ENCODE peak calls at places on chromosomes 11 and 22, in nine cellular contexts. T, M, C, U, N, P, H, Z and L are unnamed samples.

GRCh38 chr11:133961890-133962289 is 5.1 kb upstream of the IGSF9B start:
- DNase-seq in H (no peak), U (no peak), M (no peak), T (peak), P (no peak), N (no peak), Z (no peak), C (no peak), L (no peak)

GRCh38 chr22:37222440-37222971 is 10.2 kb upstream of the SSTR3 start:
- DNase-seq in T (no peak), N (no peak), U (no peak), M (no peak), P (no peak), Z (peak), H (no peak), C (no peak), L (no peak)

GRCh38 chr11:102280237-102280833 is 36.9 kb upstream of the BIRC3 start:
- DNase-seq in M (peak), N (no peak), T (no peak), P (no peak), U (no peak), Z (no peak), C (no peak), H (no peak), L (no peak)

GRCh38 chr11:10764412-10764811 is 13.4 kb downstream of the CTR9 start:
- DNase-seq in N (no peak), M (no peak), T (no peak), H (no peak), C (no peak), P (no peak), U (no peak), Z (no peak), L (no peak)

GRCh38 chr11:18578975-18579598 is 9.4 kb downstream of the UEVLD start:
- DNase-seq in Z (no peak), U (no peak), N (no peak), C (no peak), M (peak), P (no peak), T (peak), H (no peak), L (no peak)

GRCh38 chr11:29914203-29914930 is 102.5 kb downstream of the KCNA4 start:
- DNase-seq in T (no peak), N (no peak), H (no peak), U (peak), M (no peak), C (no peak), P (peak), Z (no peak), L (no peak)

GRCh38 chr11:97019754-97020153 is 629.9 kb downstream of the JRKL start:
- DNase-seq in P (peak), T (no peak), M (no peak), H (no peak), N (no peak), U (no peak), Z (no peak), C (no peak), L (no peak)

GRCh38 chr11:84720706-84721402 is 906.3 kb downstream of the DLG2 start:
- DNase-seq in N (no peak), M (peak), Z (no peak), T (no peak), U (peak), P (no peak), H (no peak), C (peak), L (peak)

GRCh38 chr11:69662021-69662698 is 13.0 kb downstream of the LTO1 start:
- DNase-seq in C (no peak), P (no peak), M (no peak), H (no peak), N (no peak), T (no peak), Z (no peak), U (peak), L (no peak)

GRCh38 chr11:726278-726915 is 20.4 kb downstream of the EPS8L2 start:
- DNase-seq in P (peak), H (peak), C (peak), T (no peak), U (peak), Z (peak), N (no peak), M (peak), L (peak)

GRCh38 chr11:131675489-131675888 is 305.1 kb downstream of the NTM start:
- DNase-seq in T (no peak), U (peak), P (no peak), C (no peak), M (no peak), H (no peak), N (peak), Z (no peak), L (no peak)

DNA sequence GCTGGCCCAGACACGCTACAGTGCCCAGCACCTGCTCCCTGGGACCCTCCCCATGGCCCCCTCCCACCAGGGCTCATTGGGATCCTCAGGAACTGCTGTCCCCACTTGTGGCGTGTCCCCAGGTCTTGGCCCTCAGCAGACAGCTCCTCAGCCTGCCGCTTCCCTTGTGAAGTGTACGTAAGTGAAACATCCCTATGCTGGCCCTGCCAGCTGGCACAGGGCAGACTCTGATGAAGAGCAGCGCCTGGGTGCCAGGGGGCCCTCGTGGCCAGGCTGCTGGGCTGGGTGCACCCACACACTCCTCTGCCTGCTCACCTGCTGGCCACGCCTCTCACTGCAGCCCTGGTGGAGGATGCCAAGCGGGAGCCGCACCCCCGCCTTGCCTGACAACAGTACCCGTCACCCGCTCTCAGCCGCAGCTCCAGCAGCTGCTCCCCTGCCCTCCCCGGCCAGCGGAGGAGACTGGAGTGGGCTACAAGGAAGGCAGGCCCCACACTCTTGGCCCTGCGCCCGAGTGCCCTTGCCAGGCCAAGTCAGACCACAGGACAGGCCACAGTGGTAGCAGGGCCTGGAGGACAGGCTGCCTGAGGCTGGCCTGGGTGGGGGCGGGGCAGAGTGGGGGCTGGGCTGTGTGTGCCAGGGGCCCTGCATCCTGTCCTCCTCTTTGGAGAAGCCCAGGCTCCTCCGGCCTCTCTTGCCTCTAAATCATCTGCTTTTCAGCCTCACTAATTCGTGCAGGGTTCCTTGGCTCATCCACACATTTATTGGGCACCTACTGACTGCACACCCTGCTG is 39.5 kb downstream of the IGF2 start:
- DNase-seq in U (peak), P (peak), M (peak), Z (no peak), C (peak), T (peak), N (no peak), H (no peak), L (peak)
- TF ChIP-seq CTCF in U (no peak), P (peak), M (no peak), Z (no peak), C (peak), T (no peak), N (no peak), H (peak), L (no peak)

DNA sequence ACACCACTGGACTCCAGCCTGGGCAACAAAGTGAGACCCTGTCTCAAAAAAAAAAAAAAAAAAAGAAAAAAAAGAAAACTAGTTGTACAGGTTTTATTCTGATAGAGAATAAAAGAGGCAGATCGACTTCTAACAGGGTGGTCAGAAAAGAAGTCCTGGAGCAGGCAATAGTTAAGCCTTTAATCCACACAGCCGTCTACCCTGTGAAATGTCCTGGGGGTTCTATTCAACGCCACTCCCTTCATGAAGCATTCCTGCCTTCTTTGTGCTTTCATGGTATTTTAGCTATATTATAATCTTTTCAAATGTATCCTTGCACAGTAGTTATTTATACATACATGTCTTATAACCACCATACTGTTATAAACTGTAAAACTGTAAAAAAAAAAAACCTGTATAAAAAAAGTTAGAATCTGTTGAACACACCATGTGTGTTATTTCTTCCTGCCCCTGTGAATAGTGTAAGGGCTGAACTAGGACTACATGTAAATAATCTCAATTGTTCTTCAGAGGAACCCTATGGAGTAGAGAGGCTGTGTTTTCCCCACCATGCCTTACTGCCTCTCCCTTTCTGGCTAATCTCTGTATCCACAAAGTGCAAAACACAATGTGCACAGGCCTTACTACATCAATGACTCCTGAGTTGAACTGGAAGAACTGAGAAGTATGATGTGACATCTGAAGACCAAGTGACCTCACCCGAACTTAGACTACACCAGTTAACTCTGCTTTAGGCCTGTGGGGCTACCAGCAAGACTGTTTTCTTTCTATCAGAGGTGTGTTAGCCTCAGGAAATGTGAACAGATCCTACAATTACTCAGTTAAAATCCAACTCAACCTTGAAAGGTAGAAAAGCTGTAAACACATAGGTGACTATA is 25.3 kb downstream of the PRCP start:
- DNase-seq in C (no peak), T (no peak), P (no peak), N (no peak), H (no peak), Z (no peak), U (no peak), M (no peak), L (no peak)
- H3K27ac ChIP-seq in C (no peak), T (no peak), P (no peak), N (no peak), H (no peak), Z (no peak), U (no peak), M (no peak), L (no peak)

DNA sequence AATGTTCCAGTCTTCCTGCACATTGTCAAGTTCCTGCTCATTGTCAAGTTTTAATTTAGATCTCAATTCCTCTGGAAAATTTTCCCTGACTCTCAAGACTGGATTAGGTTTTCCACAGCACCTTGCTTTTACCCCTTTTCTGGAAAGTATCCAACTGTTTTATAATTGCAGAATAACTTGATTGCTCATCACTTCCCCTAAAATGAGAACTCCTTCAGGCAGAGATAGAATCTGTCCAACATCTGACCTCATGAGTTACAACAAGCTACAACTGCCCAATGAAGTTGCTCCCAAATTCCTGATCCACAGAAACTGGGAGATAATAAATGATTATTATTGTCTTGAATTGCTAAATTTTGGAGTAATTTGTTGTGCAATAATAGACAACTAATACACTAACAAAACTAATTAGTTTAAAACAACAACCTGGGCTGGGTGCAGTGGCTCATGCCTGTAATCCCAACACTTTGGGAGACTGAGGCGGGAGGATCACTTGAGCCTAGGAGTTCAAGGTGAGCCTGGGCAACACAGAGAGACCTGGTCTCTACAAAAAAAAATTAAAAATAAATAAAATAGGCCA is 10.0 kb upstream of the CCDC83 start:
- DNase-seq in Z (no peak), C (no peak), T (peak), H (no peak), P (peak), U (peak), M (no peak), N (no peak), L (no peak)
- TF ChIP-seq CTCF in Z (no peak), C (no peak), T (no peak), H (no peak), P (no peak), U (no peak), M (no peak), N (no peak), L (no peak)

GRCh38 chr11:47485112-47485511 is 36.2 kb upstream of the RAPSN start:
- DNase-seq in P (peak), H (peak), N (no peak), C (peak), T (no peak), Z (no peak), M (no peak), U (no peak), L (no peak)

GRCh38 chr11:47488111-47488510 is 39.2 kb upstream of the RAPSN start:
- DNase-seq in C (peak), T (no peak), P (no peak), N (no peak), Z (no peak), U (no peak), H (no peak), M (no peak), L (no peak)

GRCh38 chr11:47488674-47489394 is 39.9 kb upstream of the RAPSN start:
- DNase-seq in T (no peak), P (no peak), H (no peak), C (no peak), Z (no peak), N (no peak), U (no peak), M (peak), L (no peak)

GRCh38 chr11:47487421-47487820 is 38.5 kb upstream of the RAPSN start:
- DNase-seq in T (no peak), C (no peak), U (no peak), M (no peak), N (no peak), P (no peak), H (no peak), Z (no peak), L (no peak)

DNA sequence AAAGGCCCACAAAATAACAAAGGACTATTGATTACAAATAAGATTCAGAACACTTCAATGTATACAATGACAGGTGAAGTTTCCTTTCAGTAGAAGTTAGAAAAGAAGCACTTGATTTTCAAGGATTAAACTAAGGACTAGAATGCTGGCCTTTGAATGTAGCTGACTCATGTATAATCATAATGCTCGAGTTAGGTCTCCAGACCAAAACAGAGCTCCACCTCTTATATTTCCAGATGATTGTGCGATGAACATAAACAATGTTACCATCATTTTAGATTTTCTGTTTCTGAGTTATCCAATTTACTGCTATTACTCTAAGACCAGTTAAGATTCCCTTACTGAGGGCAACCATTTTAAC is 40.4 kb upstream of the RAPSN start:
- DNase-seq in H (no peak), N (no peak), U (no peak), P (no peak), C (no peak), Z (no peak), M (no peak), T (no peak), L (no peak)
- H3K27ac ChIP-seq in H (peak), N (peak), U (peak), P (no peak), C (peak), Z (no peak), M (no peak), T (no peak), L (no peak)